ENCODE peak calls at places on chromosomes 3 and 15, in four cellular contexts. One of them, this sample, is unnamed.

GRCh38 chr3:114213669-114214541 is 23.5 kb downstream of the ZNF80 start:
- DNase-seq in K562: peak; percentile 1
- DNase-seq in HepG2: no peak
- DNase-seq in GM12878: peak; percentile 84
- DNase-seq in this sample: no peak

GRCh38 chr3:134231131-134231530 is 19.5 kb downstream of the RYK start:
- DNase-seq in K562: peak; percentile 28
- DNase-seq in HepG2: no peak
- DNase-seq in GM12878: no peak
- DNase-seq in this sample: no peak

GRCh38 chr3:72303926-72304325 is 519.0 kb upstream of the PROK2 start:
- DNase-seq in K562: no peak
- DNase-seq in HepG2: no peak
- DNase-seq in GM12878: no peak
- DNase-seq in this sample: no peak

GRCh38 chr3:157369712-157370447 is 66.8 kb upstream of the PTX3 start:
- DNase-seq in K562: no peak
- DNase-seq in HepG2: no peak
- DNase-seq in GM12878: no peak
- DNase-seq in this sample: no peak

GRCh38 chr3:123656691-123657090 is 71.8 kb upstream of the HACD2 start:
- DNase-seq in K562: peak; percentile 15
- DNase-seq in HepG2: no peak
- DNase-seq in GM12878: no peak
- DNase-seq in this sample: peak; percentile 36

GRCh38 chr3:160953681-160954080 is 151.5 kb downstream of the B3GALNT1 start:
- DNase-seq in K562: no peak
- DNase-seq in HepG2: no peak
- DNase-seq in GM12878: no peak
- DNase-seq in this sample: no peak

GRCh38 chr15:83659011-83659811 is 5.3 kb downstream of the ADAMTSL3 start:
- DNase-seq in K562: no peak
- DNase-seq in HepG2: peak; percentile 10
- DNase-seq in GM12878: no peak
- DNase-seq in this sample: no peak

GRCh38 chr3:124627501-124627908 is 102.7 kb upstream of the UMPS start:
- DNase-seq in K562: peak; percentile 19
- DNase-seq in HepG2: no peak
- DNase-seq in GM12878: no peak
- DNase-seq in this sample: no peak

GRCh38 chr3:14772533-14773138 is 46.1 kb upstream of the FGD5 start:
- DNase-seq in K562: no peak
- DNase-seq in HepG2: no peak
- DNase-seq in GM12878: no peak
- DNase-seq in this sample: no peak

GRCh38 chr3:45986303-45986982 is 9.2 kb downstream of the FYCO1 start:
- DNase-seq in K562: peak; percentile 29
- DNase-seq in HepG2: peak; percentile 91
- DNase-seq in GM12878: no peak
- DNase-seq in this sample: no peak

GRCh38 chr15:69578792-69579587 is 126.4 kb downstream of the RPLP1 start:
- DNase-seq in K562: no peak
- DNase-seq in HepG2: no peak
- DNase-seq in GM12878: no peak
- DNase-seq in this sample: no peak

GRCh38 chr15:76199106-76200082 is 111.9 kb downstream of the ETFA start:
- DNase-seq in K562: peak; percentile 72
- DNase-seq in HepG2: no peak
- DNase-seq in GM12878: no peak
- DNase-seq in this sample: no peak

GRCh38 chr3:70550723-70551319 is 238.4 kb upstream of the MDFIC2 start:
- DNase-seq in K562: peak; percentile 57
- DNase-seq in HepG2: peak; percentile 42
- DNase-seq in GM12878: no peak
- DNase-seq in this sample: peak; percentile 74

GRCh38 chr3:113953677-113954076 is 5.9 kb downstream of the ZDHHC23 start:
- DNase-seq in K562: no peak
- DNase-seq in HepG2: no peak
- DNase-seq in GM12878: no peak
- DNase-seq in this sample: no peak

GRCh38 chr15:74364936-74365618 is 2.4 kb downstream of the CYP11A1 start:
- DNase-seq in K562: no peak
- DNase-seq in HepG2: no peak
- DNase-seq in GM12878: no peak
- DNase-seq in this sample: peak; percentile 15

GRCh38 chr15:36951747-36952247 is 148.6 kb downstream of the MEIS2 start:
- DNase-seq in K562: peak; percentile 76
- DNase-seq in HepG2: no peak
- DNase-seq in GM12878: no peak
- DNase-seq in this sample: no peak

GRCh38 chr15:82128401-82129143 is 82.8 kb upstream of the MEX3B start:
- DNase-seq in K562: no peak
- DNase-seq in HepG2: no peak
- DNase-seq in GM12878: no peak
- DNase-seq in this sample: no peak
- TF ChIP-seq CREM in K562: no peak
- TF ChIP-seq CREM in HepG2: no peak
- TF ChIP-seq CREM in GM12878: no peak
- TF ChIP-seq CREM in this sample: no peak

DNA sequence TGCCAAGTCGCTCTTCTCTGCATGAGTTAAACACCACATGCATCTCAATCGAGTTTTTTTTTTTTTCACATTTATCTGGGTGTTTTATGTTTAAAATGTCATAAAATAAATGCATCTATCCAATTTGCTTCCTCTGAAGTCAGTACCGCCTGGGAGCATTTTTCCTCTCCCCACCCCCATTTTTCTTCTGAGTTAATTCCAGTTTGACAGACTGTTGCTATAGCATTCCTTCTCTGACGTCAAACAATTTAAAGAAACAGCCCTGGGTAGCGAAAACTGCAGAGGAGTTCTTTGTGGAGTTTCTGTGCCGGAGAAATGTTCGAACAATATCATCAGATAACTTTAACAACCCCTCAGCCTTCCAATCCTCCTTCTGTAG is 885 bp upstream of the GNB4 start:
- DNase-seq in K562: peak; percentile 24
- DNase-seq in HepG2: no peak
- DNase-seq in GM12878: no peak
- DNase-seq in this sample: no peak
- TF ChIP-seq CREM in K562: peak; percentile 65
- TF ChIP-seq CREM in HepG2: no peak
- TF ChIP-seq CREM in GM12878: no peak
- TF ChIP-seq CREM in this sample: no peak

DNA sequence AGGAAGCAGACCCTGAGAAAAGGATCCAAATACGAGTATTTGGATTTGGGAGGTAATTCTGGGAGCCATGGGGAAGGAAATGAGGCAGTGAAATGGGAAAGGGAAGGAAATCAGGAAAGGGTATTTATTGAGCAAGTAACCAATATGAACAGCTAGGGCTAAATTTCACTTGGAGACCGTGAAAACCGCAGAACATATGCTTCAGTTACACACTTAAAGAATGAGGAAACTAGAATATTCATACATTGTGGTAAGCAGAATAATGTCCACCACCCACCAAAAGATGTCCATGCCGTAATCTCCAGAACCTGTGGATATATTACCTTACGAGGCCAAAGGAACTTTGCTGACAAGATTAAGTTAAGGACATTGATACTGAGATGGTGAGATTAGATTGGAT is 63.3 kb downstream of the LRRN1 start:
- DNase-seq in K562: no peak
- DNase-seq in HepG2: no peak
- DNase-seq in GM12878: no peak
- DNase-seq in this sample: no peak
- TF ChIP-seq CREM in K562: no peak
- TF ChIP-seq CREM in HepG2: no peak
- TF ChIP-seq CREM in GM12878: no peak
- TF ChIP-seq CREM in this sample: no peak

GRCh38 chr15:47773163-47773562 is 55.9 kb downstream of the SEMA6D start:
- DNase-seq in K562: no peak
- DNase-seq in HepG2: no peak
- DNase-seq in GM12878: no peak
- DNase-seq in this sample: no peak
- TF ChIP-seq CREM in K562: no peak
- TF ChIP-seq CREM in HepG2: no peak
- TF ChIP-seq CREM in GM12878: no peak
- TF ChIP-seq CREM in this sample: no peak

DNA sequence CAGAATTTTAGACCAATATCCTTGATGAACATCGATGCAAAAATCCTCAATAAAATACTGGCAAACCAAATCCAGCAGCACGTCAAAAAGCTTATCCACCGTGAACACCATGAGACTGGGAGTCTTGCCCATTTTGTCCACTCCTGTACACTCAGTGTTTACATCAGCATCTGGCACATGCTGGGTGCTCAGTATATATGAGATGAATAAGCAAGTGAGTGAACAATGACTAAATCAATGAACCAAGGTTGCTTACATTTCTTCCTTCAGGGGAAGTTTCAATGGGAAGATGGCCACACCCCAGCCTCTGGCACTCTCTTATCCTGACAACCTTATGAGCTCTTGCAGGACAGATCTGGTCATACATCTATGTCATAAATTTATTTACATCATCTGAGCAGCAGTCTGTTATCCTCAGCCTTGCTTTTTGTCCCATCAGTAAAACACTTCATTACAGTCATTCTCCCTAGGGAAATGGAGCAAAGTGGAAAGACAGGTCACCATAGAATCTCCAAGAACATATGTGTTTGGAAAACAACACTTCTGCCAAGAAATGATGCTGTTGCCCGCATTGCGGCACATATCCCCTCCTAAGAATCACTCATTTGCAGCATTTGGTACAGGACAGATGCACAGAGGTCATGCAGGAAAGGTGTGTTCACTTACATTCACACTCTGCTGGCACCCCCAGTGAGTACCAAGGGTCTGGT is 171.8 kb upstream of the EIF1B start:
- DNase-seq in K562: no peak
- DNase-seq in HepG2: no peak
- DNase-seq in GM12878: no peak
- DNase-seq in this sample: no peak
- TF ChIP-seq CREM in K562: no peak
- TF ChIP-seq CREM in HepG2: no peak
- TF ChIP-seq CREM in GM12878: no peak
- TF ChIP-seq CREM in this sample: no peak

GRCh38 chr3:100756441-100756840 is 47.1 kb downstream of the TFG start:
- DNase-seq in K562: no peak
- DNase-seq in HepG2: no peak
- DNase-seq in GM12878: no peak
- DNase-seq in this sample: no peak

GRCh38 chr3:100761951-100762350 is 52.7 kb downstream of the TFG start:
- DNase-seq in K562: no peak
- DNase-seq in HepG2: no peak
- DNase-seq in GM12878: no peak
- DNase-seq in this sample: no peak

GRCh38 chr3:100761211-100761921 is 52.1 kb downstream of the TFG start:
- DNase-seq in K562: peak; percentile 44
- DNase-seq in HepG2: peak; percentile 2
- DNase-seq in GM12878: no peak
- DNase-seq in this sample: peak; percentile 37

GRCh38 chr3:100760377-100760776 is 51.1 kb downstream of the TFG start:
- DNase-seq in K562: no peak
- DNase-seq in HepG2: no peak
- DNase-seq in GM12878: no peak
- DNase-seq in this sample: no peak

DNA sequence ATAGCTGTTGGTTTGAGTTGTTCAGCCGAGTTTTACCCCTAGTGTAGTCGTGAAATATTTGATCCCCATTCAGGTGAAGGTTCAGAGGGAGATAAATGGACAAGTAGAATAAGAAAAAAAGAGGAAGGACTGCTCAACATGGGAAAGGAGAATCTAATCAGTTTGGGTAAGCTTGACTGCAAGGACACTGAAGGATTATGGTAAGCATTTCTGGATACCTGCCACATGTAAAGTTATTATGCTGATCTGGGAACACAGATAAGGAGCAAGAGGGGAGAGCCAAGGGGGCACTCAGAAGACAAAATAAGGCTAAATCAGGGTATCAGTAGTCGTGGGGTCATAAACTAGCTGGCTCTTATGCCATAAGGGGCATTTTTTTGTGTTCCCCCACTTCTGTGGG is 49.9 kb downstream of the TFG start:
- DNase-seq in K562: peak; percentile 27
- DNase-seq in HepG2: no peak
- DNase-seq in GM12878: no peak
- DNase-seq in this sample: no peak
- TF ChIP-seq CREM in K562: no peak
- TF ChIP-seq CREM in HepG2: no peak
- TF ChIP-seq CREM in GM12878: no peak
- TF ChIP-seq CREM in this sample: no peak